ENCODE peak calls at places on chromosomes 4 and X, in six cellular contexts. N, S, C, D, R and U are unnamed samples. For H3K9me3, the result is how much of the 10 kb centered on the place peaks cover.

GRCh38 chr4:94595880-94596483 is 144.2 kb downstream of the PDLIM5 start:
- DNase-seq in N (no peak), S (peak), C (peak), D (no peak), R (peak), U (no peak)

GRCh38 chr4:100736651-100737450 is 219.0 kb upstream of the EMCN start:
- DNase-seq in N (no peak), S (peak), C (peak), D (no peak), R (peak), U (peak)

GRCh38 chr4:26298198-26298950 is 22.4 kb upstream of the RBPJ start:
- DNase-seq in N (no peak), S (peak), C (no peak), D (no peak), R (peak), U (peak)

GRCh38 chrX:154135458-154136229 is 8.4 kb upstream of the OPN1LW start:
- DNase-seq in N (no peak), S (peak), C (no peak), D (no peak), R (no peak), U (no peak)

GRCh38 chrX:53223955-53224859 is 800 bp downstream of the KDM5C start:
- DNase-seq in N (no peak), S (peak), C (peak), D (peak), R (peak), U (no peak)

GRCh38 chr4:15293678-15294077 is 134.2 kb upstream of the C1QTNF7 start:
- DNase-seq in N (no peak), S (no peak), C (no peak), D (no peak), R (no peak), U (no peak)

GRCh38 chrX:133859860-133860259 is 125.5 kb downstream of the GPC3 start:
- DNase-seq in N (no peak), S (peak), C (no peak), D (no peak), R (no peak), U (peak)

GRCh38 chr4:110197421-110198398 is 705 bp downstream of the ELOVL6 start:
- DNase-seq in N (no peak), S (peak), C (peak), D (peak), R (peak), U (peak)

GRCh38 chr4:8769645-8770517 is 101.8 kb downstream of the HMX1 start:
- DNase-seq in N (no peak), S (no peak), C (no peak), D (peak), R (no peak), U (no peak)

GRCh38 chr4:182536221-182536620 is 293.0 kb downstream of the TENM3 start:
- DNase-seq in N (no peak), S (no peak), C (peak), D (no peak), R (no peak), U (no peak)

GRCh38 chr4:99574530-99575314 is at the start of gene MTTP:
- DNase-seq in N (no peak), S (no peak), C (no peak), D (no peak), R (no peak), U (no peak)

GRCh38 chr4:140568507-140569306 is at the start of gene UCP1:
- DNase-seq in N (no peak), S (peak), C (peak), D (no peak), R (no peak), U (no peak)

GRCh38 chrX:11557120-11557519 is 108.6 kb downstream of the ARHGAP6 start:
- DNase-seq in N (no peak), S (peak), C (no peak), D (no peak), R (peak), U (no peak)

GRCh38 chr4:174934360-174934759 is 16.2 kb downstream of the ADAM29 start:
- DNase-seq in N (no peak), S (no peak), C (no peak), D (no peak), R (no peak), U (no peak)

GRCh38 chr4:15676039-15676438 is 5.6 kb upstream of the FAM200B start:
- DNase-seq in N (no peak), S (no peak), C (no peak), D (no peak), R (no peak), U (no peak)

GRCh38 chrX:44447214-44447613 is 95.4 kb downstream of the FUNDC1 start:
- DNase-seq in N (no peak), S (no peak), C (no peak), D (no peak), R (no peak), U (no peak)

GRCh38 chrX:110316351-110317078 is 1.4 kb downstream of the AMMECR1 start:
- DNase-seq in N (no peak), S (peak), C (peak), D (no peak), R (peak), U (peak)

GRCh38 chrX:39850209-39850608 is 247.5 kb downstream of the BCOR start:
- DNase-seq in N (no peak), S (no peak), C (no peak), D (no peak), R (no peak), U (no peak)

GRCh38 chrX:6226053-6226645 is 2.5 kb downstream of the NLGN4X start:
- DNase-seq in N (no peak), S (no peak), C (peak), D (no peak), R (peak), U (no peak)

GRCh38 chrX:153793291-153793690 is 884 bp downstream of the IDH3G start:
- DNase-seq in N (no peak), S (no peak), C (peak), D (no peak), R (no peak), U (no peak)

GRCh38 chrX:13219990-13220764 is 99.7 kb downstream of the ATXN3L start:
- DNase-seq in N (no peak), S (no peak), C (no peak), D (no peak), R (no peak), U (peak)

GRCh38 chrX:16828126-16828908 is 41.8 kb downstream of the RBBP7 start:
- DNase-seq in N (no peak), S (peak), C (no peak), D (no peak), R (no peak), U (no peak)

GRCh38 chrX:101415180-101416130 is 7.4 kb downstream of the HNRNPH2 start:
- DNase-seq in N (no peak), S (peak), C (peak), D (no peak), R (peak), U (peak)

GRCh38 chr4:3314706-3315260 is 22.0 kb downstream of the RGS12 start:
- DNase-seq in N (no peak), S (no peak), C (no peak), D (no peak), R (no peak), U (no peak)

GRCh38 chr4:26787461-26788340 is 72.9 kb upstream of the STIM2 start:
- DNase-seq in N (no peak), S (peak), C (peak), D (peak), R (no peak), U (peak)

GRCh38 chr4:151717909-151718613 is 42.7 kb downstream of the GATB start:
- DNase-seq in N (no peak), S (no peak), C (no peak), D (no peak), R (no peak), U (no peak)

GRCh38 chr4:165663411-165663810 is 209.6 kb upstream of the TLL1 start:
- DNase-seq in N (no peak), S (no peak), C (no peak), D (no peak), R (no peak), U (no peak)

GRCh38 chr4:109730294-109731051 is 603 bp upstream of the PLA2G12A start:
- DNase-seq in N (peak), S (peak), C (peak), D (peak), R (peak), U (peak)

GRCh38 chr4:110058677-110059076 is 139.7 kb downstream of the ELOVL6 start:
- DNase-seq in N (no peak), S (no peak), C (no peak), D (no peak), R (no peak), U (no peak)

GRCh38 chr4:2741626-2742025 is 14.5 kb downstream of the TNIP2 start:
- DNase-seq in N (no peak), S (peak), C (no peak), D (no peak), R (peak), U (no peak)

GRCh38 chr4:5409237-5409636 is 299.1 kb downstream of the EVC2 start:
- DNase-seq in N (no peak), S (peak), C (no peak), D (no peak), R (no peak), U (no peak)

GRCh38 chrX:18377802-18378201 is 23.3 kb upstream of the SCML2 start:
- DNase-seq in N (no peak), S (peak), C (peak), D (no peak), R (no peak), U (peak)

GRCh38 chr4:30847958-30848357 is 127.8 kb downstream of the PCDH7 start:
- DNase-seq in N (no peak), S (no peak), C (no peak), D (no peak), R (no peak), U (no peak)

GRCh38 chr4:71270901-71271300 is 67.9 kb upstream of the SLC4A4 start:
- DNase-seq in N (no peak), S (peak), C (peak), D (no peak), R (no peak), U (peak)

GRCh38 chrX:12610079-12610478 is 181.1 kb upstream of the PRPS2 start:
- DNase-seq in N (no peak), S (peak), C (no peak), D (no peak), R (peak), U (peak)

GRCh38 chrX:138885886-138886285 is 174.4 kb upstream of the FGF13 start:
- DNase-seq in N (no peak), S (peak), C (no peak), D (no peak), R (peak), U (no peak)

GRCh38 chr4:41696131-41696530 is 52.4 kb downstream of the PHOX2B start:
- DNase-seq in N (no peak), S (no peak), C (no peak), D (no peak), R (no peak), U (no peak)

GRCh38 chrX:127552571-127552970 is 499.6 kb downstream of the ACTRT1 start:
- DNase-seq in N (no peak), S (no peak), C (no peak), D (no peak), R (no peak), U (no peak)

GRCh38 chr4:121686265-121686664 is 10.5 kb downstream of the ANXA5 start:
- DNase-seq in N (no peak), S (no peak), C (no peak), D (no peak), R (no peak), U (no peak)

GRCh38 chr4:121690001-121690400 is 6.8 kb downstream of the ANXA5 start:
- DNase-seq in N (no peak), S (peak), C (no peak), D (no peak), R (peak), U (no peak)

GRCh38 chr4:121688261-121688660 is 8.5 kb downstream of the ANXA5 start:
- DNase-seq in N (no peak), S (no peak), C (no peak), D (no peak), R (no peak), U (no peak)

GRCh38 chr4:121685257-121685656 is 11.5 kb downstream of the ANXA5 start:
- DNase-seq in N (no peak), S (no peak), C (no peak), D (no peak), R (no peak), U (no peak)

GRCh38 chr4:121688696-121689095 is 8.1 kb downstream of the ANXA5 start:
- DNase-seq in N (no peak), S (no peak), C (no peak), D (no peak), R (no peak), U (no peak)
- H3K27ac ChIP-seq in N (no peak), S (peak), C (no peak), D (no peak), R (no peak), U (no peak)

GRCh38 chr4:993111-994029 is at the start of gene SLC26A1:
- DNase-seq in N (no peak), S (no peak), C (no peak), D (no peak), R (no peak), U (no peak)
- H3K4me3 ChIP-seq in N (peak), S (no peak), C (no peak), D (no peak), R (no peak), U (no peak)

DNA sequence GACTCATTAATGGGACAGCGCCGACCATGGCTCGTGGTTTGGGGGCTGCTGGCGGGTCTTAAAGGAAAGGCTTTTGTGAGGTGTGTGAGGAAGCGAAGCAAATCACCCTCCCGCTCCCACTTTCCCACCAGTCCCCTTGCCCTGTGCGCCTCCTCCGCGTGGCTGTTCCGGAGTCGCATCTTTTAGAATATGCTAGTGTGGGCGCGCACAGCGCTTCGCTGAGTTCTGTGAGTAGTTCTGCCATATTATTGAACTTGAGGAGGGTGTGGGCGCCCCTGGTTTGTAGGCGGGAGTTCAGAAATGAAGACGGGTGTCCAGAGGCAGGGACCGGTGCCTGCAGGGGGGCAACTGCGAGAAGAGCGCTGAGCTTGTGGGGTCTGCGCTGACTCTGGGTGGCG is 49.1 kb downstream of the ZNF141 start:
- DNase-seq in N (no peak), S (no peak), C (no peak), D (no peak), R (no peak), U (no peak)
- H3K9me3 ChIP-seq in N (under half), S (under half), C (under half), D (half or more), R (under half), U (under half)

GRCh38 chr4:183659919-183660318 is 826 bp downstream of the TRAPPC11 start:
- DNase-seq in N (no peak), S (peak), C (peak), D (no peak), R (no peak), U (peak)
- H3K27ac ChIP-seq in N (peak), S (peak), C (peak), D (peak), R (no peak), U (peak)

DNA sequence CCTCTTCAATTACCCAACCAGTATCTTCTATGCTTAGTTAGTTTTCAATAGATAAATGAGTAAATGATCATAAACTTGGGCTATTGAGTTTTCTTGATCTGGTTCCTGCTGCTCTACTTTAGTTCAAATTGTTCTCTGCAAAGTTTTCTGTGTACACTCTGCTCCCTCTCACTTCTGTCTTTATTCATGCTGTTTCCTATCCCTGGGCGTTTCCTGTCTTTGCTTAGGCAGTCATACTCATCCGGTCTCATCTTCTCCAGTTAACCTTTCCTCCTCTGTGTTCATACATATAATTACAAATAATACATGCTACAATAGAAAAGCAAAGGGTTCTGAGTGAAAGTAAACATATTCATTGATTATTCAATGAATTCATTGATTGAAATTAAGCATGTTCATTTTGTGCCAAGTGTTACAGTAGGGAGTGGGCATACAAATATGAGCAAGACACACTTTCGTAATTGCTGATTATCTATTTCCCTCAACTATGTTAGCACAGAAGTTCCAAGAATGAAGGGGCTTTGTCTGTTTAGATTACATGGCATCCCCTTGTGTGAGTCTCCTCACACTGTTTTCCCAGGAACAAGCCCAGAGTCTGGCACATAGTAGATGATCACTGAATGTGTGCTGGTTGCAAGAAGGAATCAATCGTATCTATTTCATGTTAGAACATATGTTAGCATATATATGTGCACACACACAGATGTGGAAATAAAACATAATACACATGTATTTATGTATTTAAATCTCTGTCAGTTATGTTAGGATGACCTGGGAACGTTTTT is 1.1 kb downstream of the RAB39B start:
- DNase-seq in N (no peak), S (peak), C (no peak), D (no peak), R (no peak), U (no peak)
- H3K4me3 ChIP-seq in N (no peak), S (peak), C (no peak), D (no peak), R (no peak), U (no peak)

GRCh38 chrX:149848855-149849254 is 32.1 kb upstream of the MAGEA8 start:
- DNase-seq in N (no peak), S (no peak), C (no peak), D (no peak), R (no peak), U (no peak)
- H3K9me3 ChIP-seq in N (under half), S (under half), C (under half), D (under half), R (under half), U (under half)

DNA sequence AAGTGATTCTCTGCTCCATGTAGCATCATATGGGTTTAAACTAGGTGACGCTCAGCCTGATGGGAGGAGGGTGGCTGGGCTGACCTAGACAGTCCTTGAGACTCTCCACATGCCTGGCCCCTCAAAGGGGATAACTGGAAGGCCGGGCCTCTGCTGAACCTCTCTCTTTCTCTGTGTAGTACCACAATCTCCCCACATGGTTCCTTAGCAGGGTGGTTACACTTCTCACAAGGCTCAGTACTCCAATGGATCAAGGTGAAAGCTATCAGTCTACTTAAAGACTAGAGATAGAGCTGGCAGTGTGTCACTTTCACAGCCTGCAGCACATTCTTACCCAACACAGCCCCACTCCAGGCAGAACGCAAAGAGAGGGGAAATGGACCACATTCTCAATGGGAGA is 80.4 kb downstream of the LDB2 start:
- DNase-seq in N (no peak), S (no peak), C (no peak), D (no peak), R (no peak), U (no peak)
- H3K27ac ChIP-seq in N (no peak), S (no peak), C (no peak), D (no peak), R (no peak), U (no peak)